ENCODE peak calls at places on chromosome 1, in seven cellular contexts. S is H9, K is mucosa of descending colon, J is right cardiac atrium, B is IMR-90, M is cardiac muscle cell, I is A549. P is an unnamed sample. For H3K4me1, the result is how much of the 10 kb centered on the place peaks cover.

GRCh38 chr1:117653195-117653594 is 47.3 kb downstream of the TENT5C start:
- DNase-seq in S (no peak), K (no peak), J (no peak), B (no peak), M (no peak), I (no peak), P (no peak)

GRCh38 chr1:24536391-24536840 is 19.5 kb upstream of the NCMAP start:
- DNase-seq in S (no peak), K (no peak), J (no peak), B (peak), M (peak), I (no peak), P (no peak)

GRCh38 chr1:60227581-60228252 is 154.1 kb upstream of the C1orf87 start:
- DNase-seq in S (no peak), K (no peak), J (no peak), B (peak), M (no peak), I (no peak), P (no peak)

GRCh38 chr1:10286244-10286643 is 75.9 kb downstream of the KIF1B start:
- DNase-seq in S (no peak), K (no peak), J (no peak), B (peak), M (peak), I (no peak), P (no peak)

GRCh38 chr1:79197421-79197820 is 190.9 kb upstream of the ADGRL4 start:
- DNase-seq in S (no peak), K (no peak), J (no peak), B (peak), M (peak), I (no peak), P (no peak)

GRCh38 chr1:233723387-233723786 is 109.5 kb downstream of the KCNK1 start:
- DNase-seq in S (no peak), K (no peak), J (peak), B (no peak), M (no peak), I (no peak), P (no peak)

GRCh38 chr1:194052514-194053333 is 866.3 kb upstream of the B3GALT2 start:
- DNase-seq in S (no peak), K (no peak), J (no peak), B (no peak), M (no peak), I (no peak), P (no peak)

GRCh38 chr1:235227414-235227813 is 66.4 kb upstream of the RBM34 start:
- DNase-seq in S (no peak), K (no peak), J (no peak), B (no peak), M (no peak), I (no peak), P (no peak)

GRCh38 chr1:232039303-232039702 is 412.7 kb downstream of the DISC1 start:
- DNase-seq in S (no peak), K (no peak), J (no peak), B (peak), M (no peak), I (no peak), P (no peak)

GRCh38 chr1:86507935-86508582 is 38.8 kb upstream of the CLCA4 start:
- DNase-seq in S (peak), K (no peak), J (no peak), B (peak), M (peak), I (no peak), P (no peak)

GRCh38 chr1:35278886-35279554 is 10.5 kb downstream of the ZMYM4 start:
- DNase-seq in S (no peak), K (no peak), J (no peak), B (peak), M (no peak), I (no peak), P (no peak)

GRCh38 chr1:198778049-198778448 is 139.2 kb downstream of the PTPRC start:
- DNase-seq in S (no peak), K (peak), J (peak), B (peak), M (no peak), I (no peak), P (no peak)

GRCh38 chr1:236166041-236166440 is 23.7 kb downstream of the GPR137B start:
- DNase-seq in S (no peak), K (no peak), J (no peak), B (no peak), M (no peak), I (no peak), P (no peak)

GRCh38 chr1:58155418-58156123 is 391.0 kb downstream of the OMA1 start:
- DNase-seq in S (peak), K (no peak), J (no peak), B (no peak), M (peak), I (no peak), P (no peak)

GRCh38 chr1:174875306-174875705 is 124.4 kb upstream of the CACYBP start:
- DNase-seq in S (peak), K (peak), J (no peak), B (no peak), M (peak), I (no peak), P (peak)

GRCh38 chr1:85047144-85047471 is 1.2 kb downstream of the MCOLN3 start:
- DNase-seq in S (no peak), K (no peak), J (no peak), B (no peak), M (no peak), I (no peak), P (peak)

GRCh38 chr1:39962450-39962825 is 7.5 kb downstream of the MFSD2A start:
- DNase-seq in S (no peak), K (no peak), J (no peak), B (no peak), M (no peak), I (no peak), P (no peak)

GRCh38 chr1:61121631-61122030 is 39.3 kb downstream of the NFIA start:
- DNase-seq in S (no peak), K (no peak), J (no peak), B (no peak), M (no peak), I (no peak), P (no peak)

GRCh38 chr1:230868736-230869385 is 540 bp upstream of the C1orf198 start:
- DNase-seq in S (peak), K (peak), J (peak), B (no peak), M (peak), I (no peak), P (no peak)

GRCh38 chr1:236568285-236568894 is 35.9 kb downstream of the HEATR1 start:
- DNase-seq in S (no peak), K (no peak), J (no peak), B (peak), M (no peak), I (no peak), P (no peak)

GRCh38 chr1:87757700-87758099 is 429.0 kb downstream of the LMO4 start:
- DNase-seq in S (no peak), K (no peak), J (no peak), B (peak), M (no peak), I (no peak), P (no peak)

GRCh38 chr1:192159034-192159433 is 772 bp downstream of the RGS18 start:
- DNase-seq in S (no peak), K (no peak), J (no peak), B (no peak), M (no peak), I (no peak), P (no peak)

GRCh38 chr1:84715620-84716019 is 25.4 kb upstream of the SSX2IP start:
- DNase-seq in S (no peak), K (no peak), J (no peak), B (no peak), M (no peak), I (no peak), P (no peak)

GRCh38 chr1:235721982-235722381 is 72.4 kb upstream of the GNG4 start:
- DNase-seq in S (no peak), K (no peak), J (no peak), B (no peak), M (no peak), I (no peak), P (no peak)

GRCh38 chr1:246800800-246801199 is 76.6 kb downstream of the SCCPDH start:
- DNase-seq in S (no peak), K (no peak), J (no peak), B (no peak), M (no peak), I (no peak), P (no peak)

GRCh38 chr1:69911301-69911801 is 294.0 kb downstream of the LRRC40 start:
- DNase-seq in S (no peak), K (no peak), J (no peak), B (peak), M (no peak), I (no peak), P (no peak)

GRCh38 chr1:198564716-198565115 is 24.2 kb upstream of the ATP6V1G3 start:
- DNase-seq in S (no peak), K (no peak), J (no peak), B (no peak), M (no peak), I (no peak), P (no peak)

GRCh38 chr1:150182233-150182632 is 32.5 kb downstream of the PLEKHO1 start:
- DNase-seq in S (no peak), K (no peak), J (no peak), B (no peak), M (no peak), I (no peak), P (no peak)

GRCh38 chr1:39955547-39956539 is 898 bp downstream of the MFSD2A start:
- DNase-seq in S (peak), K (peak), J (no peak), B (peak), M (peak), I (peak), P (no peak)

GRCh38 chr1:48250572-48250971 is 28.1 kb downstream of the SLC5A9 start:
- DNase-seq in S (no peak), K (no peak), J (no peak), B (no peak), M (no peak), I (no peak), P (no peak)

GRCh38 chr1:170461762-170462384 is 70.1 kb upstream of the GORAB start:
- DNase-seq in S (no peak), K (no peak), J (no peak), B (peak), M (no peak), I (no peak), P (no peak)

GRCh38 chr1:85054664-85055063 is 6.4 kb upstream of the MCOLN3 start:
- DNase-seq in S (no peak), K (no peak), J (no peak), B (no peak), M (no peak), I (no peak), P (no peak)

GRCh38 chr1:54547601-54548388 is at the start of gene ACOT11:
- DNase-seq in S (peak), K (peak), J (peak), B (peak), M (peak), I (peak), P (no peak)

GRCh38 chr1:55010887-55011217 is 12.1 kb downstream of the BSND start:
- DNase-seq in S (peak), K (no peak), J (no peak), B (no peak), M (no peak), I (no peak), P (peak)

GRCh38 chr1:4601986-4602385 is 52.4 kb upstream of the AJAP1 start:
- DNase-seq in S (peak), K (no peak), J (no peak), B (no peak), M (no peak), I (no peak), P (no peak)

GRCh38 chr1:14774988-14775387 is 176.5 kb downstream of the KAZN start:
- DNase-seq in S (no peak), K (no peak), J (no peak), B (no peak), M (no peak), I (no peak), P (no peak)

GRCh38 chr1:225772323-225772768 is 5.3 kb upstream of the SRP9 start:
- DNase-seq in S (peak), K (peak), J (peak), B (peak), M (peak), I (peak), P (no peak)

GRCh38 chr1:186566140-186566850 is 105.4 kb upstream of the PDC start:
- DNase-seq in S (no peak), K (no peak), J (no peak), B (peak), M (no peak), I (peak), P (no peak)

GRCh38 chr1:19405761-19406481 is 79.4 kb downstream of the CAPZB start:
- DNase-seq in S (no peak), K (no peak), J (no peak), B (peak), M (no peak), I (no peak), P (no peak)

GRCh38 chr1:6030144-6030543 is 15.5 kb upstream of the KCNAB2 start:
- DNase-seq in S (no peak), K (no peak), J (no peak), B (no peak), M (no peak), I (no peak), P (no peak)
- H3K4me1 ChIP-seq in S (under half), K (under half), J (under half), B (under half), M (under half), I (under half), P (under half)

GRCh38 chr1:202588644-202589189 is 121.5 kb downstream of the SYT2 start:
- DNase-seq in S (no peak), K (no peak), J (peak), B (no peak), M (no peak), I (peak), P (no peak)

GRCh38 chr1:202584707-202585590 is 125.3 kb downstream of the SYT2 start:
- DNase-seq in S (no peak), K (no peak), J (no peak), B (peak), M (no peak), I (no peak), P (no peak)

GRCh38 chr1:202586018-202586821 is 124.0 kb downstream of the SYT2 start:
- DNase-seq in S (no peak), K (no peak), J (peak), B (peak), M (no peak), I (no peak), P (no peak)

GRCh38 chr1:202587859-202588480 is 122.3 kb downstream of the SYT2 start:
- DNase-seq in S (no peak), K (no peak), J (no peak), B (no peak), M (no peak), I (no peak), P (no peak)

GRCh38 chr1:202585591-202585934 is 124.7 kb downstream of the SYT2 start:
- DNase-seq in S (no peak), K (no peak), J (no peak), B (peak), M (no peak), I (no peak), P (no peak)
- H3K4me1 ChIP-seq in S (under half), K (under half), J (under half), B (under half), M (under half), I (under half), P (under half)

DNA sequence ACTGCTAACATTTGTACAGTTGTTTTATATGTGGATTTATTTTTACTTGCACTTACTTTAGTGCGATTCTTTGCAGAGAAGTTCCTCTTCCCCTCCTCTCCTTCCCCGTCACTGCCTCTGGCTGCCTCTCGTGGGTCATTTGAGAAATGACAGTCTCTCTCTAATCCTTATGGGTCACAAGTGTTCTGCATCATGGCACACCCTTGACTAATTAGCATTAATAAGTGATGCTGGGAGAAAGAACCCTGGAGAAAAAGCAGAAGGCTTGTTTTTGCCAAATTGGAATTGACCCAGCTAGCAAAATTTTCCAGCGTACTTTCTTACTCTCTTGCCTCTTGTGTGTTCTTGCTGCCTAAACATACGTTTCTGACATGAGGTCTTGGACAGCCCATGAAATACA is 301.2 kb downstream of the DUSP10 start:
- DNase-seq in S (no peak), K (no peak), J (no peak), B (no peak), M (peak), I (no peak), P (no peak)
- H3K4me1 ChIP-seq in S (under half), K (under half), J (under half), B (under half), M (under half), I (under half), P (under half)

GRCh38 chr1:37859507-37860345 is at the start of gene MTF1:
- DNase-seq in S (peak), K (peak), J (peak), B (peak), M (peak), I (peak), P (peak)

GRCh38 chr1:37862330-37862729 is 2.9 kb upstream of the MTF1 start:
- DNase-seq in S (no peak), K (no peak), J (no peak), B (no peak), M (no peak), I (peak), P (no peak)

GRCh38 chr1:37861151-37861550 is 1.8 kb upstream of the MTF1 start:
- DNase-seq in S (no peak), K (no peak), J (no peak), B (no peak), M (no peak), I (no peak), P (no peak)

GRCh38 chr1:37860346-37860666 is 914 bp upstream of the MTF1 start:
- DNase-seq in S (no peak), K (no peak), J (no peak), B (no peak), M (no peak), I (no peak), P (no peak)

GRCh38 chr1:37858931-37859506 is 373 bp downstream of the MTF1 start:
- DNase-seq in S (no peak), K (peak), J (no peak), B (peak), M (no peak), I (no peak), P (no peak)
- H3K4me1 ChIP-seq in S (under half), K (under half), J (under half), B (under half), M (under half), I (under half), P (under half)

GRCh38 chr1:33258788-33259274 is 2.5 kb downstream of the ZNF362 start:
- DNase-seq in S (no peak), K (no peak), J (no peak), B (no peak), M (no peak), I (no peak), P (no peak)
- H3K4me1 ChIP-seq in S (under half), K (under half), J (under half), B (under half), M (under half), I (under half), P (under half)

GRCh38 chr1:226987623-226988336 is 47.7 kb downstream of the COQ8A start:
- DNase-seq in S (no peak), K (peak), J (no peak), B (no peak), M (no peak), I (no peak), P (no peak)
- H3K4me1 ChIP-seq in S (under half), K (under half), J (under half), B (under half), M (half or more), I (under half), P (under half)

GRCh38 chr1:245500546-245500945 is 345.8 kb downstream of the KIF26B start:
- DNase-seq in S (no peak), K (no peak), J (no peak), B (peak), M (no peak), I (no peak), P (peak)
- H3K4me1 ChIP-seq in S (under half), K (under half), J (under half), B (under half), M (under half), I (under half), P (under half)

GRCh38 chr1:37614105-37614504 is 18.4 kb upstream of the GNL2 start:
- DNase-seq in S (no peak), K (no peak), J (no peak), B (no peak), M (no peak), I (no peak), P (no peak)
- H3K4me1 ChIP-seq in S (under half), K (under half), J (under half), B (under half), M (under half), I (under half), P (under half)

GRCh38 chr1:203524824-203525223 is 30.9 kb downstream of the OPTC start:
- DNase-seq in S (no peak), K (no peak), J (no peak), B (no peak), M (no peak), I (no peak), P (no peak)

GRCh38 chr1:203521812-203522211 is 27.9 kb downstream of the OPTC start:
- DNase-seq in S (no peak), K (no peak), J (no peak), B (no peak), M (no peak), I (no peak), P (no peak)

GRCh38 chr1:203524152-203524551 is 30.2 kb downstream of the OPTC start:
- DNase-seq in S (no peak), K (no peak), J (no peak), B (no peak), M (no peak), I (no peak), P (no peak)

GRCh38 chr1:203522237-203522636 is 28.3 kb downstream of the OPTC start:
- DNase-seq in S (no peak), K (no peak), J (no peak), B (no peak), M (no peak), I (no peak), P (no peak)

DNA sequence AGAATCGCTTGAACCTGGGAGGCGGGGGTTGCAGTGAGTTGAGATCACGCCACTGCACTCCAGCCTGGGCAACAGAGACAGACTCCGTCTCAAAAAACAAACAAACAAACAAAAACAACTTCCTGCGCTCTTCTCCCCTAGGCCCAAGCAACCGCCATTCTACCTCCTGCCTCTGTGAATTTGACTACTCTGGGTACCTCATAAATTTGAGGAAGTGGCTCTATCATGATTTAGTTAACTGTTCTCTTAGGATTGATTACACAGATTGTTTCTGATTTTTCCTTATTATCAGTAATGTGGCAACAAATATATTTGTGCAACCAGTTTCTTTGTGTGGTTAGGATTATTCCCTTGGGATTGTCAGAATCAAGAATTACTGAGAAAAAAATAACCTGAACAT is 29.7 kb downstream of the OPTC start:
- DNase-seq in S (no peak), K (no peak), J (no peak), B (no peak), M (no peak), I (no peak), P (no peak)
- H3K4me1 ChIP-seq in S (under half), K (under half), J (under half), B (under half), M (under half), I (under half), P (under half)